ENCODE peak calls at places on chromosomes 11 and 22, in eight cellular contexts. B is Calu3; I is 8988T; O is NCI-H2171 treated with DMSO at 0.1 percent for 48 hours; D is AML-193; Y is activated gamma-delta T cell treated with anti-CD3 and anti-CD28 coated beads, Interleukin-2, amount 50 U/mL, for 16 hours; V is ecto neural progenitor cell; A is EH. P is an unnamed sample.

GRCh38 chr11:75650167-75650723 is 18.6 kb downstream of the MAP6 start:
- DNase-seq in B (no peak), I (no peak), O (no peak), D (no peak), Y (no peak), V (no peak), A (no peak), P (no peak)

GRCh38 chr22:24543068-24543675 is 11.8 kb downstream of the GUCD1 start:
- DNase-seq in B (no peak), I (no peak), O (no peak), D (no peak), Y (no peak), V (no peak), A (no peak), P (no peak)

GRCh38 chr11:35163707-35164496 is 24.9 kb downstream of the CD44 start:
- DNase-seq in B (no peak), I (no peak), O (peak), D (no peak), Y (no peak), V (no peak), A (no peak), P (no peak)

GRCh38 chr22:44842417-44842816 is 90.0 kb downstream of the ARHGAP8 start:
- DNase-seq in B (no peak), I (no peak), O (no peak), D (no peak), Y (no peak), V (no peak), A (no peak), P (no peak)

GRCh38 chr11:3146612-3147256 is 18.4 kb downstream of the OSBPL5 start:
- DNase-seq in B (no peak), I (no peak), O (no peak), D (no peak), Y (no peak), V (no peak), A (peak), P (no peak)

GRCh38 chr11:119585038-119585666 is 143.8 kb downstream of the NECTIN1 start:
- DNase-seq in B (peak), I (peak), O (peak), D (no peak), Y (no peak), V (peak), A (no peak), P (peak)

GRCh38 chr11:103529217-103529684 is 420.0 kb downstream of the DYNC2H1 start:
- DNase-seq in B (no peak), I (no peak), O (peak), D (no peak), Y (no peak), V (no peak), A (peak), P (no peak)

GRCh38 chr22:19929586-19930302 is 11.8 kb upstream of the COMT start:
- DNase-seq in B (no peak), I (no peak), O (no peak), D (no peak), Y (no peak), V (no peak), A (no peak), P (no peak)

GRCh38 chr22:46267431-46268279 is at the start of gene TTC38:
- DNase-seq in B (peak), I (peak), O (peak), D (peak), Y (peak), V (peak), A (peak), P (peak)

GRCh38 chr22:23878219-23878618 is 16.0 kb upstream of the MIF start:
- DNase-seq in B (no peak), I (no peak), O (no peak), D (no peak), Y (no peak), V (no peak), A (no peak), P (no peak)

GRCh38 chr11:2584812-2585565 is 114.8 kb downstream of the KCNQ1OT1 start:
- DNase-seq in B (no peak), I (peak), O (no peak), D (no peak), Y (no peak), V (no peak), A (no peak), P (no peak)

GRCh38 chr11:30816959-30817880 is 231.1 kb upstream of the MPPED2 start:
- DNase-seq in B (no peak), I (no peak), O (no peak), D (no peak), Y (no peak), V (no peak), A (no peak), P (no peak)

GRCh38 chr11:84250834-84251613 is 964.9 kb upstream of the CCDC90B start:
- DNase-seq in B (no peak), I (no peak), O (no peak), D (no peak), Y (no peak), V (no peak), A (no peak), P (peak)